ENCODE peak calls at places on chromosomes 12 and 14, in four cellular contexts. One of them, this sample, is unnamed.

GRCh38 chr14:104439625-104440024 is 139.9 kb upstream of the C14orf180 start:
- DNase-seq in HepG2: no peak
- DNase-seq in WTC11: no peak
- DNase-seq in K562: no peak
- DNase-seq in this sample: no peak

GRCh38 chr12:17665839-17666238 is 424.2 kb downstream of the RERGL start:
- DNase-seq in HepG2: no peak
- DNase-seq in WTC11: no peak
- DNase-seq in K562: no peak
- DNase-seq in this sample: no peak

GRCh38 chr12:12837025-12837872 is 24.1 kb downstream of the DDX47 start:
- DNase-seq in HepG2: peak
- DNase-seq in WTC11: peak
- DNase-seq in K562: peak
- DNase-seq in this sample: no peak

GRCh38 chr14:71695603-71696350 is 236.5 kb upstream of the RGS6 start:
- DNase-seq in HepG2: no peak
- DNase-seq in WTC11: no peak
- DNase-seq in K562: no peak
- DNase-seq in this sample: no peak

GRCh38 chr12:182381-182883 is 31.5 kb downstream of the SLC6A12 start:
- DNase-seq in HepG2: no peak
- DNase-seq in WTC11: no peak
- DNase-seq in K562: no peak
- DNase-seq in this sample: no peak

GRCh38 chr12:130429656-130430505 is 92.2 kb downstream of the PIWIL1 start:
- DNase-seq in HepG2: no peak
- DNase-seq in WTC11: no peak
- DNase-seq in K562: no peak
- DNase-seq in this sample: no peak

GRCh38 chr14:72965249-72965648 is 39.0 kb downstream of the DCAF4 start:
- DNase-seq in HepG2: peak
- DNase-seq in WTC11: no peak
- DNase-seq in K562: no peak
- DNase-seq in this sample: no peak

GRCh38 chr14:93381644-93382043 is 34.7 kb downstream of the COX8C start:
- DNase-seq in HepG2: no peak
- DNase-seq in WTC11: no peak
- DNase-seq in K562: no peak
- DNase-seq in this sample: no peak

GRCh38 chr14:90062852-90063539 is 1.2 kb downstream of the KCNK13 start:
- DNase-seq in HepG2: no peak
- DNase-seq in WTC11: no peak
- DNase-seq in K562: no peak
- DNase-seq in this sample: no peak

GRCh38 chr12:5907812-5908211 is 37.2 kb downstream of the ANO2 start:
- DNase-seq in HepG2: no peak
- DNase-seq in WTC11: no peak
- DNase-seq in K562: no peak
- DNase-seq in this sample: no peak

GRCh38 chr14:80415636-80416035 is 204.3 kb upstream of the DIO2 start:
- DNase-seq in HepG2: no peak
- DNase-seq in WTC11: no peak
- DNase-seq in K562: no peak
- DNase-seq in this sample: no peak

GRCh38 chr14:91839754-91840153 is 27.6 kb downstream of the TC2N start:
- DNase-seq in HepG2: no peak
- DNase-seq in WTC11: no peak
- DNase-seq in K562: no peak
- DNase-seq in this sample: no peak

GRCh38 chr14:23910081-23910875 is 43.3 kb upstream of the DHRS4 start:
- DNase-seq in HepG2: peak
- DNase-seq in WTC11: peak
- DNase-seq in K562: peak
- DNase-seq in this sample: no peak

GRCh38 chr12:19530631-19531020 is 91.3 kb downstream of the AEBP2 start:
- DNase-seq in HepG2: no peak
- DNase-seq in WTC11: no peak
- DNase-seq in K562: no peak
- DNase-seq in this sample: no peak

GRCh38 chr12:16136206-16136605 is 141.3 kb downstream of the SLC15A5 start:
- DNase-seq in HepG2: no peak
- DNase-seq in WTC11: no peak
- DNase-seq in K562: no peak
- DNase-seq in this sample: no peak

GRCh38 chr12:22598141-22598762 is 26.7 kb upstream of the ETNK1 start:
- DNase-seq in HepG2: no peak
- DNase-seq in WTC11: no peak
- DNase-seq in K562: no peak
- DNase-seq in this sample: no peak
- TF ChIP-seq CBFB in HepG2: no peak
- TF ChIP-seq CBFB in WTC11: no peak
- TF ChIP-seq CBFB in K562: no peak
- TF ChIP-seq CBFB in this sample: no peak

DNA sequence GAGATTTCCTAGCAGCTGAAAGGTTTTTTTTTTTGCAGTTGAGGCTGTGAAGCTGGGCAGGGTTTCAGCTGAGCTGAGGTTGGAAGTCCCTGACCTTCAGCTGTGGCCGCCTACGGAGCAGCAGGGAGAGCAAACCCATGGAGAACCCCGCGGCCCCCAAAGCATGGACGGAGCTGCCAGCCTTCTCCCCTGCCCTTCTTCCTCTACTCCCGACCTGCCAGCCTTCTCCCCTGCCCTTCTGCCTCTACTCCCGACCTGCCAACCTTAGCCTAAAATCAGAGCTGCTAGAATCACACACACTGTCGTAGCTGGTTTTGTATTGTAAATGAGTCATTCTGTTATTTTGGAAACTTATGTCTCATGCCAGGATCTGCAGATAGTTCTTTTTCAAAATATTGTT is 74.6 kb downstream of the PPP2R5C start:
- DNase-seq in HepG2: no peak
- DNase-seq in WTC11: no peak
- DNase-seq in K562: no peak
- DNase-seq in this sample: no peak
- TF ChIP-seq CBFB in HepG2: no peak
- TF ChIP-seq CBFB in WTC11: no peak
- TF ChIP-seq CBFB in K562: no peak
- TF ChIP-seq CBFB in this sample: no peak

GRCh38 chr12:95169368-95169767 is 47.9 kb downstream of the FGD6 start:
- DNase-seq in HepG2: peak
- DNase-seq in WTC11: no peak
- DNase-seq in K562: peak
- DNase-seq in this sample: no peak
- TF ChIP-seq CBFB in HepG2: no peak
- TF ChIP-seq CBFB in WTC11: no peak
- TF ChIP-seq CBFB in K562: no peak
- TF ChIP-seq CBFB in this sample: no peak

DNA sequence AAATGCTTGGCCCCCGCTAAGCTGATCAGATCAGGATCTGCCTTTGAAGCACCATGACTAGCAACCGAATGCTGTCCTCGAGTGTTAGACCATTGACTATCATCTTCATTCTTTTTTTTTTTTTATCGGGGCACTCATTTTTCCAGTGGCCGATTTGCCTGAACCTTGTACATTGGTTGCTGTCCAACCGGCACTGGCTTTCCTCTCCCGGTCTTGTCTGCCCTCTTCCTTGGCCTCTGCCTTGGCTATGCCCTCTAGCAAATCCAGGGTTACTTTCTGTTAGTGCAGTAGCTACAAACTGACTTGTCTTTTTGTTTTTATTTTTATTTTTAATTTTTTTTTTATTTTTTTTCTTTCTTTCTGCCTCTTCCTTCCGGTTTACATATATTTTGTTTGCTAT is 102.3 kb downstream of the ALG10 start:
- DNase-seq in HepG2: no peak
- DNase-seq in WTC11: no peak
- DNase-seq in K562: no peak
- DNase-seq in this sample: no peak
- TF ChIP-seq CBFB in HepG2: no peak
- TF ChIP-seq CBFB in WTC11: no peak
- TF ChIP-seq CBFB in K562: no peak
- TF ChIP-seq CBFB in this sample: no peak

GRCh38 chr14:45028107-45028626 is 55.7 kb upstream of the PRPF39 start:
- DNase-seq in HepG2: no peak
- DNase-seq in WTC11: no peak
- DNase-seq in K562: no peak
- DNase-seq in this sample: no peak
- TF ChIP-seq CBFB in HepG2: no peak
- TF ChIP-seq CBFB in WTC11: no peak
- TF ChIP-seq CBFB in K562: no peak
- TF ChIP-seq CBFB in this sample: no peak

GRCh38 chr12:58815235-58815634 is 105.1 kb downstream of the LRIG3 start:
- DNase-seq in HepG2: no peak
- DNase-seq in WTC11: no peak
- DNase-seq in K562: no peak
- DNase-seq in this sample: no peak

GRCh38 chr12:58809064-58809607 is 111.2 kb downstream of the LRIG3 start:
- DNase-seq in HepG2: no peak
- DNase-seq in WTC11: no peak
- DNase-seq in K562: no peak
- DNase-seq in this sample: no peak

GRCh38 chr12:58814036-58814435 is 106.3 kb downstream of the LRIG3 start:
- DNase-seq in HepG2: no peak
- DNase-seq in WTC11: no peak
- DNase-seq in K562: no peak
- DNase-seq in this sample: no peak

GRCh38 chr12:58811346-58811745 is 109.0 kb downstream of the LRIG3 start:
- DNase-seq in HepG2: no peak
- DNase-seq in WTC11: no peak
- DNase-seq in K562: no peak
- DNase-seq in this sample: no peak

GRCh38 chr12:58812229-58812628 is 108.1 kb downstream of the LRIG3 start:
- DNase-seq in HepG2: no peak
- DNase-seq in WTC11: no peak
- DNase-seq in K562: no peak
- DNase-seq in this sample: no peak
- TF ChIP-seq CBFB in HepG2: no peak
- TF ChIP-seq CBFB in WTC11: no peak
- TF ChIP-seq CBFB in K562: no peak
- TF ChIP-seq CBFB in this sample: no peak